ENCODE peak calls at places on chromosomes 7 and 10, in seven cellular contexts. One of them, this sample, is unnamed.

GRCh38 chr10:132403511-132404168 is 6.6 kb downstream of the PWWP2B start:
- DNase-seq in left ventricle myocardium inferior: no peak
- DNase-seq in HL-60: no peak
- DNase-seq in thoracic aorta: no peak
- DNase-seq in CD4-positive, CD25-positive, alpha-beta regulatory T cell: no peak
- DNase-seq in neuronal stem cell: no peak
- DNase-seq in lower lobe of right lung: peak; percentile 52
- DNase-seq in this sample: no peak

GRCh38 chr10:132580157-132580556 is 42.6 kb downstream of the INPP5A start:
- DNase-seq in HL-60: no peak
- DNase-seq in CD4-positive, CD25-positive, alpha-beta regulatory T cell: no peak
- DNase-seq in thoracic aorta: no peak
- DNase-seq in lower lobe of right lung: no peak
- DNase-seq in left ventricle myocardium inferior: no peak
- DNase-seq in neuronal stem cell: no peak
- DNase-seq in this sample: no peak

GRCh38 chr7:85529197-85529596 is 342.3 kb upstream of the SEMA3D start:
- DNase-seq in left ventricle myocardium inferior: no peak
- DNase-seq in CD4-positive, CD25-positive, alpha-beta regulatory T cell: no peak
- DNase-seq in neuronal stem cell: no peak
- DNase-seq in lower lobe of right lung: peak; percentile 13
- DNase-seq in HL-60: no peak
- DNase-seq in thoracic aorta: no peak
- DNase-seq in this sample: no peak

GRCh38 chr7:40200791-40201190 is 66.0 kb downstream of the SUGCT start:
- DNase-seq in thoracic aorta: no peak
- DNase-seq in lower lobe of right lung: no peak
- DNase-seq in neuronal stem cell: no peak
- DNase-seq in HL-60: no peak
- DNase-seq in CD4-positive, CD25-positive, alpha-beta regulatory T cell: no peak
- DNase-seq in left ventricle myocardium inferior: no peak
- DNase-seq in this sample: peak; percentile 83

GRCh38 chr10:133168617-133169031 is 8.6 kb downstream of the KNDC1 start:
- DNase-seq in thoracic aorta: no peak
- DNase-seq in neuronal stem cell: no peak
- DNase-seq in left ventricle myocardium inferior: no peak
- DNase-seq in CD4-positive, CD25-positive, alpha-beta regulatory T cell: no peak
- DNase-seq in HL-60: no peak
- DNase-seq in lower lobe of right lung: peak; percentile 37
- DNase-seq in this sample: no peak

GRCh38 chr7:65980478-65981250 is 1.3 kb downstream of the GUSB start:
- DNase-seq in lower lobe of right lung: peak; percentile 88
- DNase-seq in left ventricle myocardium inferior: peak; percentile 65
- DNase-seq in CD4-positive, CD25-positive, alpha-beta regulatory T cell: peak; percentile 52
- DNase-seq in HL-60: peak; percentile 65
- DNase-seq in thoracic aorta: no peak
- DNase-seq in neuronal stem cell: no peak
- DNase-seq in this sample: no peak

GRCh38 chr10:114031113-114031512 is 12.6 kb upstream of the ADRB1 start:
- DNase-seq in CD4-positive, CD25-positive, alpha-beta regulatory T cell: no peak
- DNase-seq in lower lobe of right lung: no peak
- DNase-seq in neuronal stem cell: no peak
- DNase-seq in thoracic aorta: no peak
- DNase-seq in HL-60: no peak
- DNase-seq in left ventricle myocardium inferior: no peak
- DNase-seq in this sample: no peak

GRCh38 chr7:27235387-27236052 is 7.1 kb upstream of the EVX1 start:
- DNase-seq in lower lobe of right lung: no peak
- DNase-seq in thoracic aorta: no peak
- DNase-seq in CD4-positive, CD25-positive, alpha-beta regulatory T cell: no peak
- DNase-seq in HL-60: no peak
- DNase-seq in neuronal stem cell: no peak
- DNase-seq in left ventricle myocardium inferior: peak; percentile 43
- DNase-seq in this sample: no peak

GRCh38 chr7:123580406-123581161 is 21.0 kb upstream of the ASB15 start:
- DNase-seq in CD4-positive, CD25-positive, alpha-beta regulatory T cell: no peak
- DNase-seq in lower lobe of right lung: no peak
- DNase-seq in thoracic aorta: no peak
- DNase-seq in left ventricle myocardium inferior: no peak
- DNase-seq in HL-60: no peak
- DNase-seq in neuronal stem cell: peak; percentile 29
- DNase-seq in this sample: no peak

GRCh38 chr10:113020425-113020753 is 70.3 kb downstream of the TCF7L2 start:
- DNase-seq in left ventricle myocardium inferior: no peak
- DNase-seq in lower lobe of right lung: no peak
- DNase-seq in thoracic aorta: no peak
- DNase-seq in CD4-positive, CD25-positive, alpha-beta regulatory T cell: no peak
- DNase-seq in HL-60: no peak
- DNase-seq in neuronal stem cell: no peak
- DNase-seq in this sample: no peak

GRCh38 chr10:111128331-111129167 is 51.7 kb downstream of the ADRA2A start:
- DNase-seq in left ventricle myocardium inferior: no peak
- DNase-seq in HL-60: no peak
- DNase-seq in neuronal stem cell: no peak
- DNase-seq in lower lobe of right lung: no peak
- DNase-seq in thoracic aorta: no peak
- DNase-seq in CD4-positive, CD25-positive, alpha-beta regulatory T cell: no peak
- DNase-seq in this sample: no peak

GRCh38 chr7:100604976-100605911 is 3.1 kb downstream of the PCOLCE start:
- DNase-seq in HL-60: no peak
- DNase-seq in thoracic aorta: no peak
- DNase-seq in CD4-positive, CD25-positive, alpha-beta regulatory T cell: peak; percentile 47
- DNase-seq in lower lobe of right lung: peak; percentile 75
- DNase-seq in left ventricle myocardium inferior: peak; percentile 60
- DNase-seq in neuronal stem cell: no peak
- DNase-seq in this sample: no peak

DNA sequence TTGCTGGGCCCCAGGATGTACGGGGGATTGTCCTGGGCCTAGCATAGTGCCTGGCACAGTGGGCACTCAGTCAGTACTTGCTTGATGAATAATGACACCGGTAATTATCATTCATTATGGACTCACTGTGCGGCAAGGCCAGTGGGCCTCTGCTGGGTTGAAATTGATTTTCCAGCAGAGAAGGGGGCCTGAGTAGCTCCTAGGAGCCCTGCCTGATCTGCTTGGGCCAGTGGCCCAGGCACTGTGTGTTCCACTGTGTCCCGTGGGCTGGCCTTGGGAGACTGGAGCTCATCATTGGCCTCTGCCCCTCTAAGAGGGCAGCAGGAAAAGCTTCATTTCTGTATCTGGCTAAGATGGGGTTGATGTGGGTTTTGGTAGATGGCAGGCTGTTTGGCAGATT is 1.4 kb downstream of the CHST3 start:
- DNase-seq in left ventricle myocardium inferior: no peak
- DNase-seq in thoracic aorta: no peak
- DNase-seq in HL-60: no peak
- DNase-seq in neuronal stem cell: no peak
- DNase-seq in lower lobe of right lung: no peak
- DNase-seq in CD4-positive, CD25-positive, alpha-beta regulatory T cell: no peak
- DNase-seq in this sample: no peak
- H3K4me3 ChIP-seq in left ventricle myocardium inferior: peak overlapping the region; percentile 94
- H3K4me3 ChIP-seq in thoracic aorta: peak overlapping the region; percentile 89
- H3K4me3 ChIP-seq in HL-60: no peak overlapping the region
- H3K4me3 ChIP-seq in neuronal stem cell: peak overlapping the region; percentile 89
- H3K4me3 ChIP-seq in lower lobe of right lung: peak overlapping the region; percentile 67
- H3K4me3 ChIP-seq in CD4-positive, CD25-positive, alpha-beta regulatory T cell: no peak overlapping the region
- H3K4me3 ChIP-seq in this sample: peak overlapping the region; percentile 83

GRCh38 chr10:69803809-69804208 is 2.1 kb downstream of the COL13A1 start:
- DNase-seq in CD4-positive, CD25-positive, alpha-beta regulatory T cell: no peak
- DNase-seq in lower lobe of right lung: no peak
- DNase-seq in neuronal stem cell: no peak
- DNase-seq in thoracic aorta: no peak
- DNase-seq in left ventricle myocardium inferior: no peak
- DNase-seq in HL-60: no peak
- DNase-seq in this sample: no peak

GRCh38 chr10:69806266-69806665 is 4.6 kb downstream of the COL13A1 start:
- DNase-seq in HL-60: no peak
- DNase-seq in thoracic aorta: no peak
- DNase-seq in left ventricle myocardium inferior: no peak
- DNase-seq in neuronal stem cell: no peak
- DNase-seq in lower lobe of right lung: no peak
- DNase-seq in CD4-positive, CD25-positive, alpha-beta regulatory T cell: no peak
- DNase-seq in this sample: no peak

GRCh38 chr10:69807122-69807521 is 5.4 kb downstream of the COL13A1 start:
- DNase-seq in left ventricle myocardium inferior: no peak
- DNase-seq in thoracic aorta: no peak
- DNase-seq in HL-60: no peak
- DNase-seq in neuronal stem cell: no peak
- DNase-seq in CD4-positive, CD25-positive, alpha-beta regulatory T cell: no peak
- DNase-seq in lower lobe of right lung: no peak
- DNase-seq in this sample: no peak

GRCh38 chr10:69802424-69803161 is 887 bp downstream of the COL13A1 start:
- DNase-seq in HL-60: no peak
- DNase-seq in thoracic aorta: no peak
- DNase-seq in left ventricle myocardium inferior: peak; percentile 55
- DNase-seq in lower lobe of right lung: no peak
- DNase-seq in neuronal stem cell: peak; percentile 57
- DNase-seq in CD4-positive, CD25-positive, alpha-beta regulatory T cell: no peak
- DNase-seq in this sample: no peak

DNA sequence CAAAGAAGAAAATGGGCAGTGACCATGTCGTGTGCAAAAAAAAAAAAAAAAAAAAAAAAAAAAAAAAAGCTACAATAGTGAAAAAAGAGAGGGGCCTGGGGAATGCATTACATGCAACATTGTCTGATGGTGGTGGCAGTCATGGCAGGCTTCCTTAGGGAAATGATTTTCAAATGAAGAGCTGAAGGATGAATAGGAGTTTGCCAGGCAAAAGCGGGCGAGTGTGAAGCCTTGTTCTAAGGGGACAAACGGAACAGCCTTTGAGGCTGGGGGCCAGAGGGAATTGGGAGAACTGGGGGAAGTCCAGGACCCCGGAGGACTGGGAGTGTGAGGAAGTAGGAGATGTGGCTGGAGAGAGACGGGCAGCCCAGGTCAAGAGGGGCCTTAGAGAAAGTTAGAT is 3.1 kb downstream of the COL13A1 start:
- DNase-seq in CD4-positive, CD25-positive, alpha-beta regulatory T cell: no peak
- DNase-seq in lower lobe of right lung: no peak
- DNase-seq in HL-60: no peak
- DNase-seq in thoracic aorta: no peak
- DNase-seq in neuronal stem cell: no peak
- DNase-seq in left ventricle myocardium inferior: no peak
- DNase-seq in this sample: no peak
- H3K4me3 ChIP-seq in CD4-positive, CD25-positive, alpha-beta regulatory T cell: no peak overlapping the region
- H3K4me3 ChIP-seq in lower lobe of right lung: no peak overlapping the region
- H3K4me3 ChIP-seq in HL-60: no peak overlapping the region
- H3K4me3 ChIP-seq in thoracic aorta: no peak overlapping the region
- H3K4me3 ChIP-seq in neuronal stem cell: no peak overlapping the region
- H3K4me3 ChIP-seq in left ventricle myocardium inferior: no peak overlapping the region
- H3K4me3 ChIP-seq in this sample: no peak overlapping the region

DNA sequence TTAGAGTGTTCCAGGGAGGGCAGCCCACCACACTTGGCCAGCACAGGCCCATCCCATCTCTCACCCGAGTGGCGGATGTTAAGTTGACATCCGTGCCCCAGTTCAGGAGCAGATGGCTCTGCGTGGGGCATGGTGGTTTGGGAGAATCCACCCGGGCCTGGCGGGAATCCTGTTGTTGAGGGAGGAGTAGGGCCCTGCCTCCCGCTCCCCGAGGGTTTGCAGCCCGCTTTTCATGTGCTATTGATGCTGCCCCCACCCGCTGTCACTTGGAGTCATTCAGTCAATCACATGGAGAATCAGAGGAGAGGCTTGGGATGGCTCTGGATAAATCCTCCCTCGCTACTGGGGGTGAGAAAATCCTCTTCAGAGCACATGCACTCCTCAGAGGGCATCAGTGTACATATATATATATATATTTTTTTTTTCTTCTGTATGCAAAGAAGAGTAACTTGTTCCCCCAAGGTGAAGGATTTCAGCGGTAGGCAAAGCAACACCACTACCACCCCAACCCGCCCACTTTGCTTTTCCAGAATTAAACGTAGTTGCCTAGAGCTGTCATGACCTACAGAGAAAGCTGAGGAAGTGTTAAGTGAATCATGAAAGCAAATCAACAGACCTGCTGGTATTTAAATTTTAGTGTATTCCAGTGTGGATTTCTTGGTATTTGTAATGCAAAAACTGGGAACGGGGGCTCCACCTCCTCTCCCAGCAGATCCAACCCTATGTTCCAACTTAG is 450.7 kb upstream of the GALNT17 start:
- DNase-seq in HL-60: no peak
- DNase-seq in CD4-positive, CD25-positive, alpha-beta regulatory T cell: no peak
- DNase-seq in thoracic aorta: no peak
- DNase-seq in lower lobe of right lung: no peak
- DNase-seq in left ventricle myocardium inferior: no peak
- DNase-seq in neuronal stem cell: no peak
- DNase-seq in this sample: no peak
- H3K4me3 ChIP-seq in HL-60: no peak overlapping the region
- H3K4me3 ChIP-seq in CD4-positive, CD25-positive, alpha-beta regulatory T cell: no peak overlapping the region
- H3K4me3 ChIP-seq in thoracic aorta: no peak overlapping the region
- H3K4me3 ChIP-seq in lower lobe of right lung: peak overlapping the region; percentile 17
- H3K4me3 ChIP-seq in left ventricle myocardium inferior: peak overlapping the region; percentile 14
- H3K4me3 ChIP-seq in neuronal stem cell: no peak overlapping the region
- H3K4me3 ChIP-seq in this sample: no peak overlapping the region

GRCh38 chr7:73919694-73920375 is 58.9 kb downstream of the TMEM270 start:
- DNase-seq in HL-60: no peak
- DNase-seq in lower lobe of right lung: peak; percentile 11
- DNase-seq in CD4-positive, CD25-positive, alpha-beta regulatory T cell: no peak
- DNase-seq in left ventricle myocardium inferior: no peak
- DNase-seq in neuronal stem cell: no peak
- DNase-seq in thoracic aorta: no peak
- DNase-seq in this sample: no peak

GRCh38 chr7:73921623-73922528 is 60.9 kb downstream of the TMEM270 start:
- DNase-seq in CD4-positive, CD25-positive, alpha-beta regulatory T cell: no peak
- DNase-seq in HL-60: no peak
- DNase-seq in neuronal stem cell: no peak
- DNase-seq in thoracic aorta: no peak
- DNase-seq in lower lobe of right lung: peak; percentile 35
- DNase-seq in left ventricle myocardium inferior: no peak
- DNase-seq in this sample: no peak

GRCh38 chr7:73920406-73921134 is 59.6 kb downstream of the TMEM270 start:
- DNase-seq in thoracic aorta: no peak
- DNase-seq in left ventricle myocardium inferior: no peak
- DNase-seq in CD4-positive, CD25-positive, alpha-beta regulatory T cell: no peak
- DNase-seq in lower lobe of right lung: peak; percentile 27
- DNase-seq in neuronal stem cell: no peak
- DNase-seq in HL-60: no peak
- DNase-seq in this sample: no peak

DNA sequence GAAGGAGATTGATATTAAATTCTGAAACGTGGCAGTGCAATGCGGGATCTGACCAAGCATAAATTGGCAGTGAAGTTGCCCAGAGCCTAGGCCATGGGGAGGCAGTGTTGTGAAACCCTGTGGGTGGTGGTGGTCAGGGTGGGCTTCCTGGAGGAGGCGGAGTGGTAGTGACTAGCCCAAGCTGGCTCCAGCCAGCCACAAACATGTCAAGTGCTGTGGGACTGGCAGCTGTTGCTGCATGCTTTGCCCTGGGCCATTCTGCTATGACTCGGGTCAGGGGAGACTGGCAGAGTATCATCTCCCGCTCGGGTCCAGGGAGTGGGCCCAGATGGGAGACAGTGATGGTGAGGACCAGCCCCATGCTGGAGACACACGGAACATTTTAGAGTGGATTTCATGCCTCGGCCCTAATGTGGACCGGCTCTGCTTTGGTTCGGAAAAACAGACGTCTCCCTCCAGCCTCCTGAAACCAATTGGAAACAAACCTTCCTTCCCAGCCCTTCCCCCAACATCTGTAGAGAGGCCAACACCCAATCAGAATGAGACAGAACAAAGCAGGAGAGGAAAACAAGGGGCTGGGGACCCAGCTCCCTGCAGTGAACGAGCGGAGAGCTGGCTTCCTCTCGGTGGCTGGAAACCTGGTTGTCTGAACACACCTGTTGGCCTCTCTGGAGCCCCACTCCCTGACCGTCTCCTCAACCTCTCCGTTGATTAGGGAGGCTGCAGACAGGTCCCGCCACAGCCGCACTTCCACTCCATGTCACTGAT is 58.2 kb downstream of the TMEM270 start:
- DNase-seq in thoracic aorta: no peak
- DNase-seq in HL-60: no peak
- DNase-seq in lower lobe of right lung: peak; percentile 16
- DNase-seq in CD4-positive, CD25-positive, alpha-beta regulatory T cell: no peak
- DNase-seq in left ventricle myocardium inferior: no peak
- DNase-seq in neuronal stem cell: peak; percentile 24
- DNase-seq in this sample: no peak
- H3K4me3 ChIP-seq in thoracic aorta: no peak overlapping the region
- H3K4me3 ChIP-seq in HL-60: no peak overlapping the region
- H3K4me3 ChIP-seq in lower lobe of right lung: no peak overlapping the region
- H3K4me3 ChIP-seq in CD4-positive, CD25-positive, alpha-beta regulatory T cell: no peak overlapping the region
- H3K4me3 ChIP-seq in left ventricle myocardium inferior: no peak overlapping the region
- H3K4me3 ChIP-seq in neuronal stem cell: no peak overlapping the region
- H3K4me3 ChIP-seq in this sample: no peak overlapping the region

This sample was measured in skeletal muscle cell.